ENCODE peak calls at places on chromosomes 12 and 14, in ten cellular contexts. C is activated naive CD8-positive, alpha-beta T cell treated with anti-CD3 and anti-CD28 coated beads, Interleukin-2, amount 50 U/mL, for 24 hours; L is activated naive CD4-positive, alpha-beta T cell treated with anti-CD3 and anti-CD28 coated beads, Interleukin-2, amount 50 U/mL, for 72 hours; H is pancreas; V is Panc1; X is effector memory CD8-positive, alpha-beta T cell; I is left ventricle myocardium superior; W is HCT116; A is activated B cell treated with CpG ODN at 0.5 μM for 24 hours; D is left lung. T is an unnamed sample.

GRCh38 chr12:101038289-101038871 is 171.7 kb downstream of the SLC5A8 start:
- ATAC-seq in X (no peak), H (no peak), C (peak), I (no peak), D (no peak), V (no peak), L (peak), W (no peak), A (no peak), T (peak)

GRCh38 chr12:65495233-65495632 is 216.8 kb downstream of the MSRB3 start:
- ATAC-seq in L (no peak), V (peak), W (peak), D (no peak), A (no peak), H (no peak), I (no peak), X (no peak), C (no peak), T (no peak)

GRCh38 chr12:50589650-50590435 is 85.1 kb downstream of the DIP2B start:
- ATAC-seq in X (no peak), L (peak), D (no peak), W (no peak), H (no peak), A (no peak), C (peak), I (no peak), V (peak), T (peak)

GRCh38 chr12:58860788-58861240 is 59.5 kb downstream of the LRIG3 start:
- ATAC-seq in A (no peak), H (peak), D (no peak), I (no peak), V (no peak), W (no peak), L (no peak), C (no peak), X (no peak), T (no peak)

GRCh38 chr14:70856851-70857498 is 47.7 kb upstream of the MAP3K9 start:
- ATAC-seq in A (no peak), D (peak), C (peak), V (no peak), X (peak), H (no peak), L (peak), W (no peak), I (no peak), T (peak)

GRCh38 chr14:91796622-91797347 is 64.9 kb upstream of the CATSPERB start:
- ATAC-seq in I (no peak), H (no peak), C (no peak), V (no peak), X (no peak), W (no peak), D (peak), A (no peak), L (no peak), T (no peak)

GRCh38 chr12:26471560-26471959 is 276.2 kb downstream of the SSPN start:
- ATAC-seq in I (peak), L (peak), D (peak), V (peak), A (peak), X (peak), C (peak), W (no peak), H (peak), T (peak)

GRCh38 chr14:35261774-35262173 is 30.4 kb upstream of the PSMA6 start:
- ATAC-seq in X (peak), V (no peak), H (peak), A (no peak), I (peak), L (no peak), D (peak), C (no peak), W (no peak), T (no peak)

GRCh38 chr12:7705846-7706245 is 5.4 kb upstream of the DPPA3 start:
- ATAC-seq in W (no peak), L (no peak), X (no peak), I (no peak), V (no peak), H (no peak), D (no peak), C (no peak), A (no peak), T (no peak)

GRCh38 chr14:98964171-98964570 is 307.8 kb downstream of the BCL11B start:
- ATAC-seq in X (peak), W (no peak), C (peak), I (no peak), A (no peak), L (no peak), H (no peak), D (no peak), V (no peak), T (peak)

GRCh38 chr12:54173066-54173726 is 15.6 kb downstream of the SMUG1 start:
- ATAC-seq in D (peak), C (peak), V (peak), L (peak), A (peak), H (peak), X (peak), I (peak), W (peak), T (peak)

GRCh38 chr14:92323031-92323915 is at the start of gene SLC24A4:
- ATAC-seq in D (peak), X (peak), H (no peak), L (peak), C (peak), W (no peak), I (peak), A (no peak), V (peak), T (peak)

T was measured in activated T-helper 17 cell treated with anti-CD3 and anti-CD28 coated beads, Interleukin-2, amount 50 U/mL, for 72 hours.